ENCODE peak calls at places on chromosome 4, in eight cellular contexts. One of them, this sample, is unnamed.

GRCh38 chr4:155759372-155760252 is 791 bp downstream of the GUCY1B1 start:
- DNase-seq in DND-41: no peak
- DNase-seq in neuronal stem cell: peak
- DNase-seq in H7: peak
- DNase-seq in GM04504: no peak
- DNase-seq in HS-5: no peak
- DNase-seq in ecto neural progenitor cell: peak
- DNase-seq in SK-N-SH: peak
- DNase-seq in this sample: peak

GRCh38 chr4:53192017-53192416 is 173.8 kb downstream of the SCFD2 start:
- DNase-seq in SK-N-SH: no peak
- DNase-seq in neuronal stem cell: no peak
- DNase-seq in GM04504: no peak
- DNase-seq in HS-5: no peak
- DNase-seq in H7: no peak
- DNase-seq in DND-41: no peak
- DNase-seq in ecto neural progenitor cell: no peak
- DNase-seq in this sample: no peak

GRCh38 chr4:101972791-101973190 is 182.3 kb downstream of the BANK1 start:
- DNase-seq in DND-41: peak
- DNase-seq in HS-5: no peak
- DNase-seq in GM04504: no peak
- DNase-seq in ecto neural progenitor cell: no peak
- DNase-seq in neuronal stem cell: no peak
- DNase-seq in SK-N-SH: no peak
- DNase-seq in H7: no peak
- DNase-seq in this sample: no peak

GRCh38 chr4:118322831-118323502 is 29.8 kb downstream of the PRSS12 start:
- DNase-seq in ecto neural progenitor cell: no peak
- DNase-seq in neuronal stem cell: no peak
- DNase-seq in DND-41: no peak
- DNase-seq in SK-N-SH: no peak
- DNase-seq in GM04504: no peak
- DNase-seq in HS-5: no peak
- DNase-seq in H7: no peak
- DNase-seq in this sample: no peak

GRCh38 chr4:138686078-138686477 is 329.5 kb upstream of the NOCT start:
- DNase-seq in SK-N-SH: peak
- DNase-seq in ecto neural progenitor cell: no peak
- DNase-seq in HS-5: no peak
- DNase-seq in GM04504: no peak
- DNase-seq in neuronal stem cell: no peak
- DNase-seq in H7: no peak
- DNase-seq in DND-41: no peak
- DNase-seq in this sample: no peak

GRCh38 chr4:84965558-84966381 is 720 bp downstream of the WDFY3 start:
- DNase-seq in ecto neural progenitor cell: peak
- DNase-seq in neuronal stem cell: peak
- DNase-seq in SK-N-SH: peak
- DNase-seq in GM04504: no peak
- DNase-seq in HS-5: no peak
- DNase-seq in DND-41: no peak
- DNase-seq in H7: peak
- DNase-seq in this sample: peak

GRCh38 chr4:171956678-171957077 is 143.5 kb downstream of the GALNTL6 start:
- DNase-seq in HS-5: no peak
- DNase-seq in SK-N-SH: no peak
- DNase-seq in GM04504: no peak
- DNase-seq in ecto neural progenitor cell: no peak
- DNase-seq in DND-41: no peak
- DNase-seq in H7: no peak
- DNase-seq in neuronal stem cell: no peak
- DNase-seq in this sample: no peak

GRCh38 chr4:119493419-119493818 is 135.2 kb downstream of the PDE5A start:
- DNase-seq in HS-5: no peak
- DNase-seq in neuronal stem cell: no peak
- DNase-seq in DND-41: no peak
- DNase-seq in GM04504: no peak
- DNase-seq in ecto neural progenitor cell: no peak
- DNase-seq in H7: no peak
- DNase-seq in SK-N-SH: no peak
- DNase-seq in this sample: no peak

GRCh38 chr4:128847074-128847724 is 37.7 kb downstream of the JADE1 start:
- DNase-seq in SK-N-SH: no peak
- DNase-seq in neuronal stem cell: no peak
- DNase-seq in GM04504: no peak
- DNase-seq in DND-41: no peak
- DNase-seq in HS-5: no peak
- DNase-seq in ecto neural progenitor cell: no peak
- DNase-seq in H7: no peak
- DNase-seq in this sample: no peak

GRCh38 chr4:144647095-144647959 is 1.4 kb downstream of the HHIP start:
- DNase-seq in SK-N-SH: peak
- DNase-seq in ecto neural progenitor cell: peak
- DNase-seq in HS-5: no peak
- DNase-seq in GM04504: no peak
- DNase-seq in neuronal stem cell: no peak
- DNase-seq in DND-41: peak
- DNase-seq in H7: peak
- DNase-seq in this sample: no peak

GRCh38 chr4:87032884-87033533 is 98.2 kb downstream of the AFF1 start:
- DNase-seq in SK-N-SH: no peak
- DNase-seq in ecto neural progenitor cell: no peak
- DNase-seq in H7: no peak
- DNase-seq in DND-41: no peak
- DNase-seq in GM04504: no peak
- DNase-seq in neuronal stem cell: no peak
- DNase-seq in HS-5: no peak
- DNase-seq in this sample: no peak

GRCh38 chr4:140359571-140360427 is 13.6 kb upstream of the SCOC start:
- DNase-seq in neuronal stem cell: peak
- DNase-seq in DND-41: peak
- DNase-seq in SK-N-SH: peak
- DNase-seq in ecto neural progenitor cell: peak
- DNase-seq in H7: peak
- DNase-seq in GM04504: peak
- DNase-seq in HS-5: peak
- DNase-seq in this sample: peak

GRCh38 chr4:9987749-9988346 is 33.4 kb downstream of the SLC2A9 start:
- DNase-seq in ecto neural progenitor cell: no peak
- DNase-seq in HS-5: no peak
- DNase-seq in H7: no peak
- DNase-seq in DND-41: no peak
- DNase-seq in GM04504: no peak
- DNase-seq in SK-N-SH: no peak
- DNase-seq in neuronal stem cell: no peak
- DNase-seq in this sample: no peak

GRCh38 chr4:187184513-187184912 is 460.9 kb upstream of the FAT1 start:
- DNase-seq in SK-N-SH: no peak
- DNase-seq in DND-41: no peak
- DNase-seq in ecto neural progenitor cell: no peak
- DNase-seq in GM04504: no peak
- DNase-seq in HS-5: no peak
- DNase-seq in H7: no peak
- DNase-seq in neuronal stem cell: no peak
- DNase-seq in this sample: no peak

GRCh38 chr4:111798840-111799239 is 346.4 kb upstream of the FAM241A start:
- DNase-seq in neuronal stem cell: no peak
- DNase-seq in GM04504: no peak
- DNase-seq in ecto neural progenitor cell: no peak
- DNase-seq in HS-5: no peak
- DNase-seq in H7: peak
- DNase-seq in SK-N-SH: no peak
- DNase-seq in DND-41: no peak
- DNase-seq in this sample: no peak

GRCh38 chr4:148454835-148455234 is 12.6 kb upstream of the NR3C2 start:
- DNase-seq in H7: no peak
- DNase-seq in ecto neural progenitor cell: no peak
- DNase-seq in DND-41: no peak
- DNase-seq in SK-N-SH: no peak
- DNase-seq in HS-5: peak
- DNase-seq in neuronal stem cell: no peak
- DNase-seq in GM04504: no peak
- DNase-seq in this sample: no peak

GRCh38 chr4:101643201-101643600 is 147.3 kb upstream of the BANK1 start:
- DNase-seq in SK-N-SH: no peak
- DNase-seq in DND-41: no peak
- DNase-seq in HS-5: no peak
- DNase-seq in neuronal stem cell: no peak
- DNase-seq in ecto neural progenitor cell: no peak
- DNase-seq in GM04504: no peak
- DNase-seq in H7: no peak
- DNase-seq in this sample: no peak

GRCh38 chr4:149101649-149102048 is 659.4 kb upstream of the NR3C2 start:
- DNase-seq in ecto neural progenitor cell: no peak
- DNase-seq in DND-41: no peak
- DNase-seq in GM04504: no peak
- DNase-seq in neuronal stem cell: no peak
- DNase-seq in SK-N-SH: no peak
- DNase-seq in HS-5: no peak
- DNase-seq in H7: no peak
- DNase-seq in this sample: no peak

GRCh38 chr4:90002406-90003040 is 107.9 kb downstream of the MMRN1 start:
- DNase-seq in SK-N-SH: peak
- DNase-seq in ecto neural progenitor cell: no peak
- DNase-seq in GM04504: no peak
- DNase-seq in DND-41: no peak
- DNase-seq in HS-5: no peak
- DNase-seq in neuronal stem cell: no peak
- DNase-seq in H7: no peak
- DNase-seq in this sample: no peak

GRCh38 chr4:38014421-38014852 is 54.2 kb downstream of the PTTG2 start:
- DNase-seq in SK-N-SH: no peak
- DNase-seq in H7: no peak
- DNase-seq in DND-41: no peak
- DNase-seq in neuronal stem cell: no peak
- DNase-seq in GM04504: no peak
- DNase-seq in ecto neural progenitor cell: no peak
- DNase-seq in HS-5: no peak
- DNase-seq in this sample: no peak

GRCh38 chr4:54941994-54942552 is 183.3 kb downstream of the KDR start:
- DNase-seq in HS-5: no peak
- DNase-seq in SK-N-SH: no peak
- DNase-seq in neuronal stem cell: no peak
- DNase-seq in H7: no peak
- DNase-seq in ecto neural progenitor cell: no peak
- DNase-seq in DND-41: peak
- DNase-seq in GM04504: no peak
- DNase-seq in this sample: no peak

GRCh38 chr4:99879458-99879857 is 14.8 kb downstream of the LAMTOR3 start:
- DNase-seq in DND-41: no peak
- DNase-seq in SK-N-SH: no peak
- DNase-seq in ecto neural progenitor cell: no peak
- DNase-seq in GM04504: no peak
- DNase-seq in HS-5: no peak
- DNase-seq in H7: no peak
- DNase-seq in neuronal stem cell: no peak
- DNase-seq in this sample: no peak

GRCh38 chr4:30094866-30095265 is 625.3 kb upstream of the PCDH7 start:
- DNase-seq in HS-5: peak
- DNase-seq in H7: no peak
- DNase-seq in DND-41: no peak
- DNase-seq in GM04504: no peak
- DNase-seq in SK-N-SH: no peak
- DNase-seq in ecto neural progenitor cell: no peak
- DNase-seq in neuronal stem cell: no peak
- DNase-seq in this sample: no peak

GRCh38 chr4:55184600-55185523 is 59.5 kb upstream of the KDR start:
- DNase-seq in H7: peak
- DNase-seq in GM04504: no peak
- DNase-seq in HS-5: peak
- DNase-seq in neuronal stem cell: no peak
- DNase-seq in SK-N-SH: no peak
- DNase-seq in ecto neural progenitor cell: no peak
- DNase-seq in DND-41: peak
- DNase-seq in this sample: peak

GRCh38 chr4:181143241-181143854 is 1099.9 kb upstream of the TENM3 start:
- DNase-seq in H7: peak
- DNase-seq in ecto neural progenitor cell: peak
- DNase-seq in HS-5: peak
- DNase-seq in neuronal stem cell: peak
- DNase-seq in SK-N-SH: peak
- DNase-seq in DND-41: peak
- DNase-seq in GM04504: peak
- DNase-seq in this sample: peak